ENCODE peak calls at places on chromosomes 13 and 19, in five cellular contexts. K, O, Z, F and B are unnamed samples.

GRCh38 chr19:58561373-58562125 is 3.1 kb upstream of the UBE2M start:
- DNase-seq in Z (no peak), K (no peak), O (no peak), F (no peak), B (no peak)

GRCh38 chr19:14650161-14650560 is 24.5 kb downstream of the ADGRE3 start:
- DNase-seq in O (no peak), Z (no peak), F (no peak), K (no peak), B (no peak)

GRCh38 chr13:23953860-23954512 is 56.7 kb upstream of the C1QTNF9B start:
- DNase-seq in K (no peak), F (no peak), Z (no peak), O (no peak), B (no peak)

GRCh38 chr19:2274937-2275535 is 6.9 kb downstream of the PEAK3 start:
- DNase-seq in F (peak; percentile 69), O (peak; percentile 64), K (peak; percentile 76), Z (no peak), B (peak; percentile 45)

GRCh38 chr13:105642511-105642958 is 892.9 kb downstream of the EFNB2 start:
- DNase-seq in O (no peak), F (no peak), K (no peak), Z (no peak), B (no peak)

GRCh38 chr13:41492432-41493267 is 35.3 kb downstream of the RGCC start:
- DNase-seq in K (no peak), O (no peak), Z (no peak), F (no peak), B (no peak)

GRCh38 chr13:40221131-40221459 is 445.3 kb downstream of the FOXO1 start:
- DNase-seq in Z (no peak), F (no peak), K (no peak), O (no peak), B (no peak)

GRCh38 chr19:32464279-32464678 is 58.7 kb downstream of the DPY19L3 start:
- DNase-seq in K (peak; percentile 18), O (peak; percentile 26), Z (no peak), F (no peak), B (no peak)

GRCh38 chr19:46724468-46724867 is 7.6 kb upstream of the PRKD2 start:
- DNase-seq in F (no peak), Z (no peak), K (no peak), O (no peak), B (no peak)

GRCh38 chr19:39918183-39918651 is 16.2 kb downstream of the FCGBP start:
- DNase-seq in O (no peak), F (no peak), K (no peak), Z (no peak), B (no peak)

GRCh38 chr19:16778796-16779411 is 50.3 kb upstream of the SIN3B start:
- DNase-seq in K (peak; percentile 70), F (peak; percentile 37), O (peak; percentile 48), Z (peak; percentile 21), B (peak; percentile 62)

GRCh38 chr19:33863436-33863835 is 66.8 kb downstream of the KCTD15 start:
- DNase-seq in K (no peak), Z (no peak), O (no peak), F (no peak), B (no peak)

GRCh38 chr19:17553256-17553655 is 2.2 kb upstream of the COLGALT1 start:
- DNase-seq in F (no peak), K (peak; percentile 97), Z (no peak), O (peak; percentile 97), B (no peak)

GRCh38 chr13:98565726-98566577 is 11.0 kb downstream of the STK24 start:
- DNase-seq in K (no peak), Z (no peak), F (peak; percentile 31), O (peak; percentile 43), B (peak; percentile 11)

GRCh38 chr13:89726690-89727435 is 1620.6 kb upstream of the MIR17HG start:
- DNase-seq in F (no peak), Z (peak; percentile 14), O (peak; percentile 1), K (peak; percentile 66), B (no peak)

GRCh38 chr13:47708386-47708785 is 292.7 kb downstream of the SUCLA2 start:
- DNase-seq in Z (no peak), F (no peak), K (peak; percentile 84), O (peak; percentile 9), B (peak; percentile 47)

GRCh38 chr19:41321600-41322270 is 11.8 kb downstream of the CCDC97 start:
- DNase-seq in O (peak; percentile 75), Z (no peak), F (no peak), K (peak; percentile 74), B (peak; percentile 49)

GRCh38 chr13:46053162-46054012 is 841 bp upstream of the ZC3H13 start:
- DNase-seq in Z (no peak), K (no peak), F (no peak), O (peak; percentile 4), B (no peak)

GRCh38 chr13:46057251-46058015 is 4.9 kb upstream of the ZC3H13 start:
- DNase-seq in F (no peak), O (no peak), Z (no peak), K (peak; percentile 45), B (no peak)

GRCh38 chr13:46051958-46052313 is 610 bp downstream of the ZC3H13 start:
- DNase-seq in K (peak; percentile 22), F (no peak), O (peak; percentile 16), Z (no peak), B (no peak)

GRCh38 chr13:46050771-46051170 is 1.8 kb downstream of the ZC3H13 start:
- DNase-seq in F (no peak), O (no peak), Z (no peak), K (no peak), B (no peak)

DNA sequence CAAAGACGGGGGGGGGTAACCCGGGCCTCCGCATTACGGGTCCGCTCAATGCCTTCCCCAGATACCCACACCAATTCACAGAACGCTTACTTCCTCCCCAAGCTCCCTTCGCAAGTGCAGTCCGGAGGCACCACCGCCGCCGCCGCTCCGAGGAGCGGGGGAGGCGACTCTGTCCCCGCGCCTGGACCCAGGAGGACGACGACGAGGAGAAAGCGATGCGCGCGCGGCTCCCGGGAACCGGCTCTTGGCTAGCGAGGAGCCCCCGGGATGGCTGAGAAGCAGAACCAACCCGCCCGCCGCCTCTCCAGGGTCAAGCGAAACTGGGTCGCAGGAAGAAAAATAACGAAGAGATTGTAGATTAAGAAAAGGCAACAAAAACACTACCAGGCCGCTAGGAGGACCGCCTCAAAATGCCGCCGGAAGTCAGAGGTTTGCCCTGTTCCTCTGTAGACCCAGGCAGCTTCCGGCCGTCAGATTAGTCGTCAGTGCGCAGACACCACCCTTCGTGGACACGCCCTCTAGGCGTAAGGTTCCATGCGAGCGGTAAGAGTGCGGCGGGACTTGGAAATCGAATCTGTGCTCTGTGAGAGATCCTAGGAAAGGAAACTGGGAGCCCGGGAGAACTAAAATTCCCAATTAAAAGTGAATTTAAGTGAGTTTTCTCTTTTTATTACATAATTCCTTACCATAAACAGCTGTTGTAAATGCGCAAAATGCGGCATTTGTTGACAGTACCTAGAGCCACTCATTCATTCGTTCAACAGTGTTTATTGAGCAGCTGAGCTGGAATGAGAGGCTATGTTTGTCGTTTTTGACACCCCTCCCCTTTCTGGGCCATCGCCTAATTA is at the start of gene ZC3H13:
- DNase-seq in F (peak; percentile 95), O (peak; percentile 95), Z (peak; percentile 88), K (peak; percentile 96), B (peak; percentile 86)
- TF ChIP-seq CTCF in F (no peak), O (peak; percentile 44), Z (peak; percentile 30), K (peak; percentile 26), B (peak; percentile 26)

DNA sequence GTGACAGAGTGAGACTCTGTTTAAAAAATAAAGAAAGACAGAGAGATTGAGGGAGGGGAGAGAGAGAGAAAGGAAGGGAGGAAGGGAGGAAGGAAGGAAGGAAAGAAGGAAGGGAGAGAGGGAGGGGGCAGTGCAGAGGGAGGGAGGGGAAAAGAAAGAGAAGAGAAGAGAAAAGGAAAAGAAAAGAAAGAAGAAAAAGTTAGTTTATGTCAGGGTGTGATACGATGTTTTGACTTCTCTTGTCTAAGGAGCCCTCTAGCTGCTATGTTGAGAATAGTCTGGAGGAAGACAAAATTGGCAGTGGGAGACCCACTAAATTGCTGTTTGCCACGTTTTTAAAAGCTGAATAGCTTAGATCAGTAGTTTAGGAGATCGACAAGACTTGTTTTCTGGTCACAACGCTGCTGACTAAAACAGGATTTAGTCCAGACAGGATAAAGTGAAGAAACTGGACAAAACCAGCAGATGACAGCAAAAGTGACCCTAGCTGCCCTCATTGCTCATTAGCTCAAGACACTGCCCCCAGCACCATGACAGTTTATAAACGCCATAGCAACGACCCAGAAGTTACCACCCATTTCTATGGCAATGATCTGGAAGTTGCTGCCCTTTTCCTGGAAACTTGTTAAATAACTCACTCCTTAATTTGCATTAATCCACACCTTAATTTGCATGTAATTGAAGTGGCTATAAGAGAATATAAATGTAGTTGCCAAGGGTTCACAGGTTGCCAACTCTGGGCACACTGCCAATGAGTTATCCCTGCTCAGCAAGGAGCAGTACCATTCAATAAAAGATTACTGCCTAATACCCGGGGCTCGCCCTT is 11.1 kb downstream of the TEX101 start:
- DNase-seq in Z (no peak), K (peak; percentile 26), F (peak; percentile 90), O (peak; percentile 43), B (peak; percentile 60)
- TF ChIP-seq CTCF in Z (peak; percentile 44), K (peak; percentile 66), F (no peak), O (peak; percentile 71), B (peak; percentile 46)

DNA sequence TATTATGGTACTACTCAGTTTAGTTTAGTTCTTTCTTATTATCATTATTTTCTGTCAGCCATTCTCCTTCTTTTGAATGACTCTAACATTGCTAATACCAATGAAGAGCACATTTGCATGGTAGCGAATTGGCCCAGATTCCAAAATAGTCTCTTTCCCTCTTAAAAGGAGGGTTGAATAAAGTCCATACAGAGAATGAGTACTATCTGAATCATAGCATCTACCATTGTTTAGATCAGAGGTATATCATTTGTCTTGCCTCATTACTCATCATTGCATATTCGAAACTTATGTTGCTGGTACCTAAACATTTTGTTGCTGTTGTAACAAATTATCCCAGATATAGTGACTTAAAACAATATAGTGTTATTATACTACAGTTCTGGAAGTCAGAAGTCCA is 1235.3 kb upstream of the ATXN8OS start:
- DNase-seq in Z (no peak), O (no peak), K (no peak), F (no peak), B (no peak)
- TF ChIP-seq CTCF in Z (no peak), O (no peak), K (no peak), F (no peak), B (no peak)

GRCh38 chr13:112342841-112343361 is 33.3 kb upstream of the SPACA7 start:
- DNase-seq in F (no peak), O (no peak), Z (no peak), K (no peak), B (no peak)

GRCh38 chr13:112341446-112341845 is 34.7 kb upstream of the SPACA7 start:
- DNase-seq in Z (no peak), F (no peak), K (no peak), O (no peak), B (no peak)

GRCh38 chr13:112343591-112343990 is 32.6 kb upstream of the SPACA7 start:
- DNase-seq in O (no peak), K (no peak), F (no peak), Z (no peak), B (no peak)

GRCh38 chr13:112345826-112346172 is 30.4 kb upstream of the SPACA7 start:
- DNase-seq in K (no peak), F (no peak), O (no peak), Z (no peak), B (no peak)

GRCh38 chr13:112341976-112342735 is 34.0 kb upstream of the SPACA7 start:
- DNase-seq in Z (no peak), F (no peak), K (no peak), O (no peak), B (no peak)
- TF ChIP-seq CTCF in Z (no peak), F (no peak), K (no peak), O (no peak), B (no peak)